ENCODE peak calls at places on chromosomes 5 and 9, in six cellular contexts. One of them, this sample, is unnamed.

GRCh38 chr5:176667637-176668036 is 20.4 kb downstream of the TSPAN17 start:
- DNase-seq in K562: no peak
- DNase-seq in HepG2: no peak
- DNase-seq in GM12878: no peak
- DNase-seq in endothelial cell of umbilical vein: no peak
- DNase-seq in A549: no peak
- DNase-seq in this sample: no peak

GRCh38 chr9:129751841-129752801 is 721 bp downstream of the PTGES start:
- DNase-seq in A549: no peak
- DNase-seq in GM12878: no peak
- DNase-seq in K562: no peak
- DNase-seq in HepG2: no peak
- DNase-seq in endothelial cell of umbilical vein: no peak
- DNase-seq in this sample: no peak

GRCh38 chr5:112957409-112957808 is 19.2 kb upstream of the DCP2 start:
- DNase-seq in endothelial cell of umbilical vein: no peak
- DNase-seq in GM12878: no peak
- DNase-seq in K562: no peak
- DNase-seq in HepG2: no peak
- DNase-seq in A549: no peak
- DNase-seq in this sample: no peak

GRCh38 chr5:151682751-151683331 is 3.9 kb downstream of the SPARC start:
- DNase-seq in A549: no peak
- DNase-seq in endothelial cell of umbilical vein: peak
- DNase-seq in K562: no peak
- DNase-seq in GM12878: no peak
- DNase-seq in HepG2: no peak
- DNase-seq in this sample: no peak

GRCh38 chr5:149887622-149888183 is 56.9 kb downstream of the PDE6A start:
- DNase-seq in HepG2: peak
- DNase-seq in A549: peak
- DNase-seq in GM12878: no peak
- DNase-seq in K562: no peak
- DNase-seq in endothelial cell of umbilical vein: peak
- DNase-seq in this sample: peak

GRCh38 chr9:93657331-93658111 is 81.1 kb downstream of the PHF2 start:
- DNase-seq in HepG2: no peak
- DNase-seq in endothelial cell of umbilical vein: no peak
- DNase-seq in GM12878: no peak
- DNase-seq in K562: no peak
- DNase-seq in A549: no peak
- DNase-seq in this sample: no peak

GRCh38 chr9:104869801-104870200 is 58.2 kb downstream of the ABCA1 start:
- DNase-seq in endothelial cell of umbilical vein: no peak
- DNase-seq in GM12878: no peak
- DNase-seq in K562: no peak
- DNase-seq in A549: no peak
- DNase-seq in HepG2: no peak
- DNase-seq in this sample: no peak

GRCh38 chr9:81969971-81970370 is 18.6 kb upstream of the SPATA31D1 start:
- DNase-seq in GM12878: no peak
- DNase-seq in K562: no peak
- DNase-seq in A549: no peak
- DNase-seq in endothelial cell of umbilical vein: no peak
- DNase-seq in HepG2: no peak
- DNase-seq in this sample: no peak

GRCh38 chr5:65172486-65173129 is 309.1 kb downstream of the ADAMTS6 start:
- DNase-seq in K562: no peak
- DNase-seq in GM12878: peak
- DNase-seq in endothelial cell of umbilical vein: no peak
- DNase-seq in A549: no peak
- DNase-seq in HepG2: no peak
- DNase-seq in this sample: peak

GRCh38 chr5:124746252-124746915 is at the start of gene ZNF608:
- DNase-seq in K562: no peak
- DNase-seq in endothelial cell of umbilical vein: peak
- DNase-seq in HepG2: peak
- DNase-seq in A549: peak
- DNase-seq in GM12878: no peak
- DNase-seq in this sample: no peak

GRCh38 chr5:151708126-151708525 is 21.4 kb upstream of the SPARC start:
- DNase-seq in A549: no peak
- DNase-seq in endothelial cell of umbilical vein: peak
- DNase-seq in HepG2: peak
- DNase-seq in K562: no peak
- DNase-seq in GM12878: no peak
- DNase-seq in this sample: peak

GRCh38 chr5:142800776-142801494 is 30.8 kb downstream of the ARHGAP26 start:
- DNase-seq in HepG2: no peak
- DNase-seq in A549: no peak
- DNase-seq in endothelial cell of umbilical vein: no peak
- DNase-seq in K562: no peak
- DNase-seq in GM12878: peak
- DNase-seq in this sample: peak

GRCh38 chr5:164204338-164204946 is 699.0 kb downstream of the MAT2B start:
- DNase-seq in GM12878: no peak
- DNase-seq in HepG2: no peak
- DNase-seq in K562: no peak
- DNase-seq in A549: no peak
- DNase-seq in endothelial cell of umbilical vein: peak
- DNase-seq in this sample: no peak

GRCh38 chr9:89593776-89594427 is 10.9 kb upstream of the GADD45G start:
- DNase-seq in GM12878: no peak
- DNase-seq in A549: peak
- DNase-seq in HepG2: peak
- DNase-seq in endothelial cell of umbilical vein: peak
- DNase-seq in K562: peak
- DNase-seq in this sample: peak

GRCh38 chr5:1131191-1131621 is 19.3 kb upstream of the SLC12A7 start:
- DNase-seq in A549: no peak
- DNase-seq in endothelial cell of umbilical vein: no peak
- DNase-seq in HepG2: no peak
- DNase-seq in GM12878: no peak
- DNase-seq in K562: no peak
- DNase-seq in this sample: no peak

GRCh38 chr5:54470677-54471076 is 15.2 kb downstream of the HSPB3 start:
- DNase-seq in A549: no peak
- DNase-seq in K562: no peak
- DNase-seq in HepG2: no peak
- DNase-seq in endothelial cell of umbilical vein: no peak
- DNase-seq in GM12878: no peak
- DNase-seq in this sample: no peak

GRCh38 chr9:16516887-16517286 is 353.6 kb downstream of the BNC2 start:
- DNase-seq in endothelial cell of umbilical vein: peak
- DNase-seq in GM12878: no peak
- DNase-seq in K562: no peak
- DNase-seq in HepG2: no peak
- DNase-seq in A549: no peak
- DNase-seq in this sample: peak

GRCh38 chr5:153534102-153534501 is 43.6 kb downstream of the GRIA1 start:
- DNase-seq in HepG2: no peak
- DNase-seq in GM12878: no peak
- DNase-seq in A549: no peak
- DNase-seq in K562: no peak
- DNase-seq in endothelial cell of umbilical vein: no peak
- DNase-seq in this sample: no peak

GRCh38 chr5:33527696-33528095 is 86.9 kb downstream of the TARS1 start:
- DNase-seq in K562: no peak
- DNase-seq in HepG2: no peak
- DNase-seq in endothelial cell of umbilical vein: no peak
- DNase-seq in GM12878: no peak
- DNase-seq in A549: no peak
- DNase-seq in this sample: no peak

GRCh38 chr5:30605693-30606268 is 587.7 kb upstream of the CDH6 start:
- DNase-seq in A549: no peak
- DNase-seq in GM12878: no peak
- DNase-seq in endothelial cell of umbilical vein: no peak
- DNase-seq in K562: no peak
- DNase-seq in HepG2: peak
- DNase-seq in this sample: no peak

GRCh38 chr5:1042626-1043025 is 34.0 kb downstream of the NKD2 start:
- DNase-seq in K562: no peak
- DNase-seq in GM12878: no peak
- DNase-seq in HepG2: no peak
- DNase-seq in A549: no peak
- DNase-seq in endothelial cell of umbilical vein: no peak
- DNase-seq in this sample: no peak

GRCh38 chr9:109286571-109286977 is 34.3 kb downstream of the EPB41L4B start:
- DNase-seq in HepG2: no peak
- DNase-seq in K562: no peak
- DNase-seq in A549: peak
- DNase-seq in GM12878: no peak
- DNase-seq in endothelial cell of umbilical vein: no peak
- DNase-seq in this sample: peak

GRCh38 chr5:987761-988160 is 20.8 kb upstream of the NKD2 start:
- DNase-seq in endothelial cell of umbilical vein: no peak
- DNase-seq in K562: no peak
- DNase-seq in A549: no peak
- DNase-seq in GM12878: no peak
- DNase-seq in HepG2: no peak
- DNase-seq in this sample: no peak

GRCh38 chr9:14155237-14155636 is 158.7 kb downstream of the NFIB start:
- DNase-seq in K562: no peak
- DNase-seq in HepG2: no peak
- DNase-seq in GM12878: no peak
- DNase-seq in endothelial cell of umbilical vein: peak
- DNase-seq in A549: no peak
- DNase-seq in this sample: no peak

GRCh38 chr9:3474821-3475220 is 51.0 kb downstream of the RFX3 start:
- DNase-seq in HepG2: no peak
- DNase-seq in K562: no peak
- DNase-seq in A549: no peak
- DNase-seq in GM12878: no peak
- DNase-seq in endothelial cell of umbilical vein: no peak
- DNase-seq in this sample: no peak

GRCh38 chr5:141686648-141687416 is 4.8 kb upstream of the ARAP3 start:
- DNase-seq in K562: no peak
- DNase-seq in endothelial cell of umbilical vein: peak
- DNase-seq in A549: no peak
- DNase-seq in HepG2: no peak
- DNase-seq in GM12878: no peak
- DNase-seq in this sample: no peak

GRCh38 chr5:43312699-43313034 is 545 bp downstream of the HMGCS1 start:
- DNase-seq in endothelial cell of umbilical vein: no peak
- DNase-seq in HepG2: no peak
- DNase-seq in GM12878: no peak
- DNase-seq in A549: no peak
- DNase-seq in K562: peak
- DNase-seq in this sample: peak

GRCh38 chr9:130499804-130500263 is 55.1 kb downstream of the ASS1 start:
- DNase-seq in GM12878: no peak
- DNase-seq in HepG2: peak
- DNase-seq in endothelial cell of umbilical vein: no peak
- DNase-seq in A549: peak
- DNase-seq in K562: no peak
- DNase-seq in this sample: no peak

GRCh38 chr5:95892784-95893354 is 68.8 kb downstream of the ELL2 start:
- DNase-seq in GM12878: no peak
- DNase-seq in K562: peak
- DNase-seq in HepG2: peak
- DNase-seq in A549: peak
- DNase-seq in endothelial cell of umbilical vein: peak
- DNase-seq in this sample: peak

GRCh38 chr9:98451576-98451975 is 196.1 kb upstream of the TBC1D2 start:
- DNase-seq in endothelial cell of umbilical vein: no peak
- DNase-seq in GM12878: no peak
- DNase-seq in HepG2: no peak
- DNase-seq in K562: no peak
- DNase-seq in A549: no peak
- DNase-seq in this sample: no peak

GRCh38 chr9:98457696-98458370 is 202.4 kb upstream of the TBC1D2 start:
- DNase-seq in GM12878: no peak
- DNase-seq in endothelial cell of umbilical vein: no peak
- DNase-seq in K562: no peak
- DNase-seq in A549: no peak
- DNase-seq in HepG2: no peak
- DNase-seq in this sample: no peak

GRCh38 chr9:98453589-98454311 is 198.3 kb upstream of the TBC1D2 start:
- DNase-seq in endothelial cell of umbilical vein: no peak
- DNase-seq in K562: no peak
- DNase-seq in A549: no peak
- DNase-seq in GM12878: no peak
- DNase-seq in HepG2: no peak
- DNase-seq in this sample: no peak

GRCh38 chr9:98455256-98455956 is 200.0 kb upstream of the TBC1D2 start:
- DNase-seq in endothelial cell of umbilical vein: no peak
- DNase-seq in A549: no peak
- DNase-seq in K562: no peak
- DNase-seq in GM12878: no peak
- DNase-seq in HepG2: no peak
- DNase-seq in this sample: no peak

GRCh38 chr9:98455957-98456621 is 200.6 kb upstream of the TBC1D2 start:
- DNase-seq in endothelial cell of umbilical vein: no peak
- DNase-seq in A549: no peak
- DNase-seq in GM12878: no peak
- DNase-seq in HepG2: no peak
- DNase-seq in K562: no peak
- DNase-seq in this sample: no peak
- H3K4me3 ChIP-seq in endothelial cell of umbilical vein: no peak
- H3K4me3 ChIP-seq in A549: no peak
- H3K4me3 ChIP-seq in GM12878: no peak
- H3K4me3 ChIP-seq in HepG2: no peak
- H3K4me3 ChIP-seq in K562: no peak
- H3K4me3 ChIP-seq in this sample: no peak

GRCh38 chr5:144390133-144390532 is 219.5 kb downstream of the KCTD16 start:
- DNase-seq in A549: peak
- DNase-seq in K562: no peak
- DNase-seq in GM12878: no peak
- DNase-seq in HepG2: peak
- DNase-seq in endothelial cell of umbilical vein: peak
- DNase-seq in this sample: no peak
- TF ChIP-seq CTCF in A549: no peak
- TF ChIP-seq CTCF in K562: no peak
- TF ChIP-seq CTCF in GM12878: no peak
- TF ChIP-seq CTCF in HepG2: peak
- TF ChIP-seq CTCF in endothelial cell of umbilical vein: peak
- TF ChIP-seq CTCF in this sample: no peak

GRCh38 chr5:157253547-157253946 is 12.4 kb upstream of the CYFIP2 start:
- DNase-seq in A549: peak
- DNase-seq in GM12878: no peak
- DNase-seq in HepG2: peak
- DNase-seq in K562: peak
- DNase-seq in endothelial cell of umbilical vein: peak
- DNase-seq in this sample: peak
- TF ChIP-seq MYC in A549: no peak
- TF ChIP-seq MYC in GM12878: no peak
- TF ChIP-seq MYC in HepG2: no peak
- TF ChIP-seq MYC in K562: no peak
- TF ChIP-seq MYC in endothelial cell of umbilical vein: no peak
- TF ChIP-seq MYC in this sample: no peak

GRCh38 chr5:145466533-145466932 is 368.6 kb downstream of the PRELID2 start:
- DNase-seq in GM12878: no peak
- DNase-seq in endothelial cell of umbilical vein: no peak
- DNase-seq in A549: no peak
- DNase-seq in K562: no peak
- DNase-seq in HepG2: no peak
- DNase-seq in this sample: no peak
- H3K4me3 ChIP-seq in GM12878: no peak
- H3K4me3 ChIP-seq in endothelial cell of umbilical vein: no peak
- H3K4me3 ChIP-seq in A549: no peak
- H3K4me3 ChIP-seq in K562: no peak
- H3K4me3 ChIP-seq in HepG2: no peak
- H3K4me3 ChIP-seq in this sample: no peak

GRCh38 chr5:90709323-90710148 is 150.9 kb downstream of the ADGRV1 start:
- DNase-seq in A549: peak
- DNase-seq in endothelial cell of umbilical vein: peak
- DNase-seq in GM12878: no peak
- DNase-seq in K562: peak
- DNase-seq in HepG2: peak
- DNase-seq in this sample: peak
- TF ChIP-seq CTCF in A549: peak
- TF ChIP-seq CTCF in endothelial cell of umbilical vein: peak
- TF ChIP-seq CTCF in GM12878: peak
- TF ChIP-seq CTCF in K562: peak
- TF ChIP-seq CTCF in HepG2: peak
- TF ChIP-seq CTCF in this sample: peak

This sample was measured in NB4.